ENCODE peak calls at places on chromosomes 7 and 10, in ten cellular contexts. P, W, Y, U, B, G, Q, I, V and F are unnamed samples.

GRCh38 chr10:84665883-84666463 is 337.6 kb downstream of the CCSER2 start:
- DNase-seq in P (no peak), W (no peak), Y (no peak), U (peak; percentile 57), B (peak; percentile 36), G (no peak), Q (no peak), I (no peak), V (no peak), F (no peak)

GRCh38 chr7:111438369-111439289 is 123.7 kb downstream of the IMMP2L start:
- DNase-seq in P (no peak), W (no peak), Y (no peak), U (no peak), B (no peak), G (no peak), Q (peak; percentile 48), I (no peak), V (peak; percentile 84), F (no peak)

GRCh38 chr10:126117196-126117595 is 220.8 kb downstream of the FANK1 start:
- DNase-seq in P (no peak), W (no peak), Y (no peak), U (no peak), B (no peak), G (no peak), Q (no peak), I (no peak), V (no peak), F (no peak)

GRCh38 chr7:76428868-76429805 is 4.4 kb downstream of the ZP3 start:
- DNase-seq in P (no peak), W (no peak), Y (no peak), U (no peak), B (no peak), G (peak; percentile 31), Q (peak; percentile 71), I (peak; percentile 6), V (peak; percentile 38), F (no peak)

GRCh38 chr10:90787906-90788491 is 69.8 kb downstream of the HTR7 start:
- DNase-seq in P (no peak), W (no peak), Y (no peak), U (peak; percentile 53), B (peak; percentile 23), G (no peak), Q (peak; percentile 35), I (no peak), V (peak; percentile 30), F (peak; percentile 8)

GRCh38 chr10:71711052-71711623 is 8.4 kb downstream of the C10orf105 start:
- DNase-seq in P (no peak), W (no peak), Y (no peak), U (no peak), B (no peak), G (no peak), Q (no peak), I (no peak), V (no peak), F (no peak)

GRCh38 chr10:11875499-11876281 is 52.5 kb downstream of the PROSER2 start:
- DNase-seq in P (no peak), W (no peak), Y (no peak), U (peak; percentile 94), B (no peak), G (peak; percentile 64), Q (peak; percentile 93), I (no peak), V (peak; percentile 87), F (no peak)

GRCh38 chr10:129466703-129467345 is at the start of gene MGMT:
- DNase-seq in P (peak; percentile 99), W (peak; percentile 99), Y (peak; percentile 99), U (peak; percentile 78), B (peak; percentile 99), G (peak; percentile 96), Q (peak; percentile 88), I (peak; percentile 94), V (peak; percentile 76), F (peak; percentile 99)

GRCh38 chr7:4919969-4920766 is 36.7 kb upstream of the RADIL start:
- DNase-seq in P (no peak), W (no peak), Y (no peak), U (no peak), B (no peak), G (no peak), Q (no peak), I (no peak), V (no peak), F (no peak)

GRCh38 chr7:101031082-101031481 is 11.2 kb downstream of the MUC17 start:
- DNase-seq in P (no peak), W (no peak), Y (no peak), U (no peak), B (no peak), G (no peak), Q (no peak), I (no peak), V (no peak), F (no peak)

GRCh38 chr7:98323597-98324322 is 42.3 kb downstream of the BRI3 start:
- DNase-seq in P (no peak), W (no peak), Y (no peak), U (no peak), B (no peak), G (no peak), Q (no peak), I (no peak), V (peak; percentile 31), F (no peak)

GRCh38 chr10:48463318-48464003 is 141.4 kb downstream of the ARHGAP22 start:
- DNase-seq in P (no peak), W (no peak), Y (no peak), U (no peak), B (no peak), G (no peak), Q (no peak), I (no peak), V (no peak), F (no peak)

GRCh38 chr10:36114913-36115312 is 472.8 kb upstream of the FZD8 start:
- DNase-seq in P (no peak), W (no peak), Y (no peak), U (no peak), B (no peak), G (no peak), Q (peak; percentile 43), I (no peak), V (peak; percentile 84), F (no peak)

GRCh38 chr7:117193564-117193963 is 129.3 kb downstream of the WNT2 start:
- DNase-seq in P (no peak), W (no peak), Y (no peak), U (no peak), B (no peak), G (no peak), Q (no peak), I (no peak), V (peak; percentile 36), F (no peak)

GRCh38 chr7:17408245-17408903 is 109.9 kb downstream of the AHR start:
- DNase-seq in P (no peak), W (no peak), Y (no peak), U (peak; percentile 85), B (no peak), G (no peak), Q (peak; percentile 94), I (no peak), V (peak; percentile 95), F (no peak)

GRCh38 chr10:37860494-37861190 is 3.2 kb upstream of the ZNF248 start:
- DNase-seq in P (no peak), W (no peak), Y (no peak), U (no peak), B (no peak), G (no peak), Q (peak; percentile 16), I (no peak), V (peak; percentile 82), F (no peak)

GRCh38 chr10:87864497-87865059 is 1.2 kb downstream of the PTEN start:
- DNase-seq in P (no peak), W (no peak), Y (no peak), U (no peak), B (peak; percentile 16), G (no peak), Q (no peak), I (no peak), V (no peak), F (no peak)

GRCh38 chr10:31343551-31343950 is 24.5 kb downstream of the ZEB1 start:
- DNase-seq in P (no peak), W (no peak), Y (no peak), U (no peak), B (no peak), G (no peak), Q (no peak), I (no peak), V (no peak), F (no peak)